ENCODE peak calls at places on chromosomes 7 and 10, in seven cellular contexts. U is stimulated activated CD4-positive, alpha-beta T cell treated with anti-CD3 and anti-CD28 coated beads, Interleukin-4, amount 100 ng/mL, for 1 hour; O is kidney epithelial cell; G is WTC11; X is substantia nigra; Y is SK-N-SH; S is NCI-H146. F is an unnamed sample.

GRCh38 chr7:64890761-64891666 is 12.1 kb upstream of the ZNF273 start:
- DNase-seq in U (no peak), O (no peak), G (no peak), X (no peak), Y (no peak), S (no peak), F (no peak)

GRCh38 chr10:109456566-109457361 is 466.5 kb downstream of the XPNPEP1 start:
- DNase-seq in U (no peak), O (no peak), G (peak; percentile 59), X (no peak), Y (peak; percentile 62), S (no peak), F (no peak)

GRCh38 chr7:24549961-24550360 is 23.3 kb upstream of the PALS2 start:
- DNase-seq in U (no peak), O (no peak), G (no peak), X (no peak), Y (no peak), S (no peak), F (no peak)

GRCh38 chr10:61108880-61109279 is 164.9 kb upstream of the RHOBTB1 start:
- DNase-seq in U (no peak), O (no peak), G (no peak), X (no peak), Y (no peak), S (no peak), F (no peak)

GRCh38 chr10:48579251-48579960 is 25.5 kb downstream of the ARHGAP22 start:
- DNase-seq in U (no peak), O (no peak), G (no peak), X (no peak), Y (peak; percentile 68), S (no peak), F (no peak)

GRCh38 chr7:2165610-2166594 is 66.8 kb downstream of the MAD1L1 start:
- DNase-seq in U (no peak), O (no peak), G (no peak), X (no peak), Y (peak; percentile 33), S (no peak), F (no peak)

GRCh38 chr7:15720849-15721471 is 34.5 kb upstream of the MEOX2 start:
- DNase-seq in U (no peak), O (no peak), G (peak; percentile 27), X (no peak), Y (peak; percentile 5), S (peak; percentile 25), F (peak; percentile 7)

GRCh38 chr10:86254081-86254480 is 112.5 kb downstream of the GRID1 start:
- DNase-seq in U (no peak), O (no peak), G (no peak), X (no peak), Y (peak; percentile 5), S (peak; percentile 78), F (no peak)

GRCh38 chr10:108147346-108147745 is 982.8 kb upstream of the SORCS1 start:
- DNase-seq in U (no peak), O (no peak), G (no peak), X (no peak), Y (no peak), S (no peak), F (no peak)

GRCh38 chr10:127452568-127452967 is 96.5 kb upstream of the NPS start:
- DNase-seq in U (no peak), O (no peak), G (no peak), X (no peak), Y (no peak), S (no peak), F (no peak)

GRCh38 chr10:62893036-62893435 is 76.9 kb upstream of the EGR2 start:
- DNase-seq in U (no peak), O (no peak), G (no peak), X (no peak), Y (no peak), S (no peak), F (no peak)

GRCh38 chr7:73667344-73668102 is at the start of gene VPS37D:
- DNase-seq in U (peak; percentile 94), O (peak; percentile 14), G (peak; percentile 96), X (peak; percentile 76), Y (peak; percentile 100), S (peak; percentile 87), F (no peak)

GRCh38 chr10:35259769-35260397 is 76.4 kb upstream of the CCNY start:
- DNase-seq in U (no peak), O (peak; percentile 90), G (no peak), X (no peak), Y (no peak), S (no peak), F (no peak)

GRCh38 chr7:96026006-96026405 is 253.7 kb downstream of the DYNC1I1 start:
- DNase-seq in U (no peak), O (no peak), G (no peak), X (no peak), Y (no peak), S (no peak), F (no peak)

GRCh38 chr10:124210263-124210662 is 116.9 kb upstream of the CHST15 start:
- DNase-seq in U (no peak), O (no peak), G (no peak), X (no peak), Y (no peak), S (peak; percentile 86), F (no peak)

GRCh38 chr7:135645296-135645904 is 16.9 kb upstream of the STMP1 start:
- DNase-seq in U (no peak), O (no peak), G (no peak), X (no peak), Y (peak; percentile 62), S (peak; percentile 33), F (peak; percentile 28)

GRCh38 chr7:110181768-110182167 is 909.2 kb upstream of the LRRN3 start:
- DNase-seq in U (no peak), O (no peak), G (no peak), X (no peak), Y (no peak), S (no peak), F (no peak)

GRCh38 chr7:158573310-158573709 is 14.3 kb downstream of the PTPRN2 start:
- DNase-seq in U (no peak), O (no peak), G (no peak), X (no peak), Y (no peak), S (no peak), F (no peak)

GRCh38 chr7:148747274-148747673 is 48.6 kb downstream of the CUL1 start:
- DNase-seq in U (no peak), O (no peak), G (peak; percentile 77), X (no peak), Y (no peak), S (peak; percentile 93), F (peak; percentile 60)

GRCh38 chr7:73515184-73515583 is 6.9 kb downstream of the BAZ1B start:
- DNase-seq in U (no peak), O (no peak), G (no peak), X (no peak), Y (no peak), S (no peak), F (no peak)

GRCh38 chr7:151754142-151754590 is 122.7 kb downstream of the PRKAG2 start:
- DNase-seq in U (peak; percentile 18), O (peak; percentile 99), G (peak; percentile 85), X (peak; percentile 42), Y (peak; percentile 85), S (no peak), F (no peak)

GRCh38 chr10:49272251-49273081 is 26.5 kb upstream of the C10orf71 start:
- DNase-seq in U (no peak), O (no peak), G (no peak), X (no peak), Y (no peak), S (no peak), F (no peak)

GRCh38 chr7:130733866-130734524 is at the start of gene KLF14:
- DNase-seq in U (peak; percentile 51), O (no peak), G (peak; percentile 33), X (no peak), Y (peak; percentile 88), S (peak; percentile 56), F (no peak)

GRCh38 chr7:38796636-38797501 is 112.1 kb downstream of the VPS41 start:
- DNase-seq in U (peak; percentile 42), O (peak; percentile 19), G (peak; percentile 45), X (peak; percentile 35), Y (peak; percentile 41), S (peak; percentile 44), F (no peak)

GRCh38 chr7:50837965-50838364 is 55.3 kb upstream of the GRB10 start:
- DNase-seq in U (no peak), O (no peak), G (no peak), X (no peak), Y (no peak), S (no peak), F (no peak)

GRCh38 chr7:94700926-94701554 is 45.1 kb upstream of the SGCE start:
- DNase-seq in U (no peak), O (no peak), G (no peak), X (no peak), Y (no peak), S (no peak), F (no peak)

GRCh38 chr7:47743898-47744612 is 162.1 kb upstream of the TNS3 start:
- DNase-seq in U (no peak), O (no peak), G (peak; percentile 57), X (no peak), Y (no peak), S (no peak), F (no peak)

GRCh38 chr7:26489404-26489803 is 197.7 kb downstream of the SNX10 start:
- DNase-seq in U (no peak), O (no peak), G (no peak), X (no peak), Y (no peak), S (no peak), F (no peak)

GRCh38 chr10:43042503-43043341 is 34.1 kb upstream of the RET start:
- DNase-seq in U (no peak), O (no peak), G (peak; percentile 56), X (no peak), Y (peak; percentile 27), S (no peak), F (no peak)

GRCh38 chr10:111360260-111360925 is 283.6 kb downstream of the ADRA2A start:
- DNase-seq in U (no peak), O (no peak), G (peak; percentile 63), X (no peak), Y (peak; percentile 45), S (peak; percentile 50), F (no peak)

GRCh38 chr10:103145860-103146466 is 47.1 kb downstream of the NT5C2 start:
- DNase-seq in U (no peak), O (no peak), G (no peak), X (no peak), Y (peak; percentile 21), S (no peak), F (no peak)

GRCh38 chr10:114713525-114713924 is 55.5 kb upstream of the ABLIM1 start:
- DNase-seq in U (no peak), O (no peak), G (no peak), X (no peak), Y (no peak), S (no peak), F (no peak)

GRCh38 chr10:28734940-28735759 is 57.8 kb downstream of the BAMBI start:
- DNase-seq in U (no peak), O (peak; percentile 71), G (no peak), X (no peak), Y (peak; percentile 9), S (no peak), F (no peak)

GRCh38 chr7:106657085-106657991 is 3.6 kb downstream of the CCDC71L start:
- DNase-seq in U (no peak), O (no peak), G (no peak), X (no peak), Y (no peak), S (no peak), F (no peak)

GRCh38 chr7:128322040-128322643 is 21.6 kb downstream of the RBM28 start:
- DNase-seq in U (no peak), O (no peak), G (no peak), X (no peak), Y (peak; percentile 47), S (peak; percentile 18), F (no peak)

GRCh38 chr10:44132361-44133289 is 252.3 kb downstream of the CXCL12 start:
- DNase-seq in U (no peak), O (no peak), G (no peak), X (no peak), Y (no peak), S (no peak), F (no peak)

GRCh38 chr10:96287392-96288105 is 16.2 kb upstream of the BLNK start:
- DNase-seq in U (no peak), O (peak; percentile 94), G (no peak), X (no peak), Y (no peak), S (peak; percentile 37), F (peak; percentile 21)